ENCODE peak calls at places on chromosomes 12 and 14, in four cellular contexts. N is IMR-90, M is GM12878, U is K562. O is an unnamed sample.
A peak's percentile ranks its signal among the peaks of the same experiment; 100 is the strongest.

GRCh38 chr12:6735448-6736191 is 11.8 kb downstream of the COPS7A start:
- DNase-seq in U (peak; percentile 54), M (no peak), N (peak; percentile 58), O (peak; percentile 76)

GRCh38 chr14:98704441-98704840 is 567.6 kb downstream of the BCL11B start:
- DNase-seq in N (no peak), M (no peak), U (no peak), O (no peak)

GRCh38 chr12:113932411-113933196 is 33.5 kb downstream of the RBM19 start:
- DNase-seq in U (peak; percentile 94), N (peak; percentile 2), M (no peak), O (no peak)

GRCh38 chr14:97380539-97380941 is 583.4 kb downstream of the VRK1 start:
- DNase-seq in U (no peak), M (no peak), N (no peak), O (no peak)

GRCh38 chr12:106227641-106228319 is 20.0 kb downstream of the CKAP4 start:
- DNase-seq in N (no peak), U (no peak), M (no peak), O (no peak)

GRCh38 chr12:175250-175649 is 38.7 kb downstream of the SLC6A12 start:
- DNase-seq in N (no peak), M (no peak), U (no peak), O (peak; percentile 80)

GRCh38 chr12:41288188-41288811 is 100.2 kb downstream of the PDZRN4 start:
- DNase-seq in M (no peak), U (no peak), N (no peak), O (no peak)

GRCh38 chr12:111975161-111975931 is 37.6 kb downstream of the TMEM116 start:
- DNase-seq in M (no peak), N (peak; percentile 55), U (peak; percentile 39), O (no peak)

GRCh38 chr12:68482660-68483059 is 128.0 kb upstream of the RAP1B start:
- DNase-seq in U (no peak), M (peak; percentile 89), N (no peak), O (no peak)

GRCh38 chr14:33254876-33255275 is 316.2 kb downstream of the NPAS3 start:
- DNase-seq in U (no peak), N (no peak), M (no peak), O (no peak)

GRCh38 chr12:110247340-110248095 is 33.5 kb upstream of the ATP2A2 start:
- DNase-seq in U (no peak), N (no peak), M (no peak), O (no peak)

GRCh38 chr14:74401504-74402241 is 24.3 kb downstream of the SYNDIG1L start:
- DNase-seq in M (peak; percentile 45), U (peak; percentile 14), N (no peak), O (peak; percentile 63)

GRCh38 chr12:49098703-49099102 is 4.1 kb upstream of the DHH start:
- DNase-seq in M (no peak), N (no peak), U (no peak), O (no peak)

GRCh38 chr12:118777550-118777949 is 203.8 kb upstream of the SRRM4 start:
- DNase-seq in U (no peak), M (no peak), N (no peak), O (no peak)

GRCh38 chr12:78441737-78442453 is 422.7 kb upstream of the SYT1 start:
- DNase-seq in M (no peak), U (no peak), N (peak; percentile 17), O (no peak)

GRCh38 chr14:35155962-35156361 is 33.6 kb downstream of the PRORP start:
- DNase-seq in N (peak; percentile 79), U (no peak), M (no peak), O (peak; percentile 21)

GRCh38 chr14:61342486-61342885 is 21.1 kb downstream of the PRKCH start:
- DNase-seq in N (no peak), U (no peak), M (peak; percentile 67), O (no peak)

GRCh38 chr12:59388694-59389093 is 207.1 kb upstream of the SLC16A7 start:
- DNase-seq in U (no peak), M (no peak), N (no peak), O (no peak)

GRCh38 chr14:33120341-33120740 is 181.7 kb downstream of the NPAS3 start:
- DNase-seq in M (no peak), N (no peak), U (no peak), O (no peak)

GRCh38 chr12:65121049-65121955 is at the start of gene WIF1:
- DNase-seq in M (no peak), U (no peak), N (no peak), O (peak; percentile 69)

DNA sequence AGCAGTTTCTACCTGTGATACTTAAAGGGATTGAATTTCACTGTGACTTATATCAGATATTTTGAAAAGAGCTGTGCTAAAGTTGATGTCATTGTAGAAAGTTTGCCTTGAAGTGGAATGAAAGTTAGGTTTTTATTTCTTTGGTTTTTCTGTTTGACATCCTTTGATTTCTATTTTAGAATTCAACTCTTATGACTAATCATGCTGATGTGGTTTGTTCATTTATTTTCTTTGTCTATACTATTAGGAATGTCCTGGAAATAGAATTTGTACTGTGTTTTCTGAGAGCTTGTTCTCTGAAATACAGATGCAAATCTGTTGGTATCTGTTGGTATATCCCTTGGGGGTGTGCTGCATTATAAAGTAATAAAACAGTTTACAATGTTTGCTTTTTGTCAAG is 3.3 kb downstream of the CNOT2 start:
- DNase-seq in N (peak; percentile 59), M (no peak), U (no peak), O (no peak)
- TF ChIP-seq MXI1 in N (no peak), M (no peak), U (no peak), O (no peak)

DNA sequence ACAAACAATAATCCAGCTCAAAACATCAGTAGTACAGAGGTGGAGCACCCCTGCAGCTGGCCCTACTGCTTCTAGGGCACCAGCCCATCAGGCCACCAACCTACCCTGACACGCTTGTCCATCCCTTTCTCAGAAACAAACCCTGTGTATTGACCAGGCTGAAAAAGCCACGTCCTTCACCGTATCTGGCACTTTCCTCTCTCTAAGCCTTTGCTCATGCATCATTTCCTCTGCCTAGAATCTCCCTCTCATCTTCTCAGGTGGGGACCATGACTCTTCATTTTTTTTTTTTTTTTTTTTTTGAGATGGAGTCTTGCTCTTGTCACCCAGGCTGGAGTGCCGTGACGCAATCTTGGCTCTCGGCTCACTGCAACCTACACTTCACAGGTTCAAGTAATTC is 25.3 kb upstream of the FLVCR2 start:
- DNase-seq in N (no peak), U (no peak), M (no peak), O (no peak)
- TF ChIP-seq MXI1 in N (no peak), U (no peak), M (no peak), O (no peak)

GRCh38 chr14:78530078-78530477 is 359.9 kb downstream of the NRXN3 start:
- DNase-seq in N (no peak), U (peak; percentile 29), M (no peak), O (no peak)
- TF ChIP-seq MXI1 in N (no peak), U (no peak), M (no peak), O (no peak)

DNA sequence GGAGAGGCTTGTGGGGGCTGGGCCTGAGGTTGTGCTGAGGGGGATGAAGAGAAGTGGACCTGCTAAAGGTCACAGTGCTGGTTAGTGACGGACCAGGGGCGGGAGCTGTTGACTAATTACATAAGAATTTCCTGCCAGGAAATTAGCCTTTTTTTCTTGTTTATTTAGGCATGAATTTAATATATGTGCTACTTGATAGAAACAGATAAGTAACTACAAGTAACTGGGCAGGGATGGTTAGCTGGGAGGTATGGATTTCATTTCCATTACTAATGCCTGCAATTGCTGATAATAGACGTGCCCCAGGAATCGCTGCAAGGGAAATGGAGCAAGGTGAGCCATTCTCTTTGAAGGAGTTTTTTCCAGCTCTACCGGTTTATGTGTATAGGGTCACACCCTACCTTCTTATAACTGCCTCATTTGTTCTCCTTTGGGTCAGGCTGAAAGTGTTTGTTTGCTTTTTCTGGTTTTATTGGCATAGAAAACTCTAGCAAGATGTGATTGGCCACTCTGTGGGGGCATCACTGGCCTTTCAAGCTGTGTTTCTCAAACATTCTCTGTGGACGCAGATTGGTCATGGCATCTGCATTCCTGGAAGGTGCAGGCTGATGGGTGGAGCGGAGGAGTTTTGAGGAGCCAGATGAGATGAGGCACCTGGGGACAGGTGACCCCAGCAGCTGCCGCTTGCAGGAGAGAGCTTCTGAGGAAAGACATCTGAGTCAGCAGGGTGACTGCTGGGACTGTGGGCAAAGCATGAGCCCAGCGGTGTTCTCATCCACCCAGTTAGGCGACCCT is 19.0 kb upstream of the GPRC5A start:
- DNase-seq in N (peak; percentile 88), M (no peak), U (no peak), O (no peak)
- TF ChIP-seq MXI1 in N (no peak), M (no peak), U (no peak), O (no peak)

GRCh38 chr12:63093711-63094110 is 57.3 kb downstream of the AVPR1A start:
- DNase-seq in N (no peak), M (no peak), U (no peak), O (no peak)

GRCh38 chr12:63093084-63093483 is 57.9 kb downstream of the AVPR1A start:
- DNase-seq in M (no peak), U (no peak), N (no peak), O (no peak)

GRCh38 chr12:63095369-63095967 is 55.5 kb downstream of the AVPR1A start:
- DNase-seq in M (no peak), N (no peak), U (no peak), O (no peak)

GRCh38 chr12:63103489-63104131 is 47.4 kb downstream of the AVPR1A start:
- DNase-seq in M (no peak), U (peak; percentile 32), N (peak; percentile 23), O (peak; percentile 8)

GRCh38 chr12:63098851-63099250 is 52.1 kb downstream of the AVPR1A start:
- DNase-seq in U (peak; percentile 23), N (no peak), M (no peak), O (no peak)
- TF ChIP-seq MXI1 in U (no peak), N (no peak), M (no peak), O (no peak)

O was measured in SK-N-SH.